ENCODE peak calls at places on chromosomes 16 and 17, in eight cellular contexts. H is A549, J is ovary, C is HepG2, F is stomach, G is tibial nerve, P is H1, X is transverse colon. Z is an unnamed sample.

GRCh38 chr16:56357765-56358322 is 67.5 kb downstream of the AMFR start:
- DNase-seq in H (no peak), X (peak), F (peak), P (peak), J (peak), C (peak), G (no peak), Z (peak)

GRCh38 chr16:31352344-31353115 is 2.4 kb upstream of the ITGAX start:
- DNase-seq in F (no peak), P (no peak), J (no peak), H (no peak), X (no peak), G (no peak), C (no peak), Z (peak)

GRCh38 chr16:70416748-70417616 is 21.9 kb downstream of the ST3GAL2 start:
- DNase-seq in J (no peak), F (no peak), G (no peak), H (no peak), P (no peak), X (peak), C (peak), Z (no peak)

GRCh38 chr17:51541215-51541614 is 280.9 kb downstream of the UTP18 start:
- DNase-seq in C (no peak), X (no peak), G (no peak), F (no peak), H (no peak), P (no peak), J (no peak), Z (no peak)

GRCh38 chr16:61814716-61815347 is 221.4 kb downstream of the CDH8 start:
- DNase-seq in J (no peak), C (no peak), P (no peak), F (no peak), H (no peak), X (no peak), G (no peak), Z (no peak)

GRCh38 chr17:62592305-62593099 is 35.0 kb upstream of the MRC2 start:
- DNase-seq in H (no peak), C (no peak), J (no peak), F (no peak), G (no peak), P (no peak), X (no peak), Z (no peak)

GRCh38 chr16:77739493-77739892 is 17.2 kb downstream of the NUDT7 start:
- DNase-seq in F (no peak), P (no peak), C (no peak), G (no peak), J (no peak), H (no peak), X (no peak), Z (no peak)

GRCh38 chr17:35214631-35215273 is 20.6 kb upstream of the SLC35G3 start:
- DNase-seq in J (no peak), P (no peak), F (no peak), C (no peak), X (no peak), G (no peak), H (no peak), Z (no peak)

GRCh38 chr17:48753794-48754499 is 25.4 kb upstream of the HOXB13 start:
- DNase-seq in G (no peak), P (no peak), H (no peak), F (no peak), C (no peak), J (no peak), X (no peak), Z (no peak)

GRCh38 chr17:67487506-67487905 is 110.4 kb downstream of the PITPNC1 start:
- DNase-seq in X (no peak), F (no peak), G (no peak), J (no peak), H (no peak), P (no peak), C (no peak), Z (no peak)

GRCh38 chr17:65290616-65291015 is 153.4 kb downstream of the RGS9 start:
- DNase-seq in C (no peak), F (peak), G (no peak), J (no peak), H (no peak), X (peak), P (no peak), Z (no peak)

GRCh38 chr16:78024159-78024558 is 1.8 kb downstream of the CLEC3A start:
- DNase-seq in F (no peak), X (no peak), G (no peak), C (no peak), P (no peak), H (no peak), J (no peak), Z (no peak)

GRCh38 chr17:68294196-68294555 is 2.9 kb downstream of the ARSG start:
- DNase-seq in J (no peak), P (no peak), G (no peak), H (no peak), F (no peak), X (no peak), C (no peak), Z (no peak)

GRCh38 chr17:42853004-42853403 is 2.0 kb downstream of the AOC3 start:
- DNase-seq in J (no peak), H (no peak), F (no peak), C (no peak), X (no peak), P (no peak), G (no peak), Z (peak)

GRCh38 chr16:57038151-57038550 is 48.8 kb downstream of the NLRC5 start:
- DNase-seq in X (no peak), P (no peak), J (no peak), H (no peak), G (no peak), F (no peak), C (no peak), Z (no peak)

GRCh38 chr16:280005-280421 is 378 bp upstream of the ARHGDIG start:
- DNase-seq in P (no peak), C (no peak), F (no peak), J (no peak), X (no peak), H (no peak), G (no peak), Z (no peak)

GRCh38 chr16:280552-280951 is at the start of gene ARHGDIG:
- DNase-seq in J (no peak), F (no peak), G (no peak), X (no peak), C (no peak), P (no peak), H (no peak), Z (no peak)

GRCh38 chr16:280991-281659 is 734 bp downstream of the ARHGDIG start:
- DNase-seq in X (no peak), H (no peak), C (no peak), J (no peak), P (no peak), G (no peak), F (no peak), Z (no peak)

GRCh38 chr16:279531-279930 is 860 bp upstream of the ARHGDIG start:
- DNase-seq in P (no peak), H (no peak), J (no peak), X (no peak), F (no peak), C (no peak), G (no peak), Z (no peak)

DNA sequence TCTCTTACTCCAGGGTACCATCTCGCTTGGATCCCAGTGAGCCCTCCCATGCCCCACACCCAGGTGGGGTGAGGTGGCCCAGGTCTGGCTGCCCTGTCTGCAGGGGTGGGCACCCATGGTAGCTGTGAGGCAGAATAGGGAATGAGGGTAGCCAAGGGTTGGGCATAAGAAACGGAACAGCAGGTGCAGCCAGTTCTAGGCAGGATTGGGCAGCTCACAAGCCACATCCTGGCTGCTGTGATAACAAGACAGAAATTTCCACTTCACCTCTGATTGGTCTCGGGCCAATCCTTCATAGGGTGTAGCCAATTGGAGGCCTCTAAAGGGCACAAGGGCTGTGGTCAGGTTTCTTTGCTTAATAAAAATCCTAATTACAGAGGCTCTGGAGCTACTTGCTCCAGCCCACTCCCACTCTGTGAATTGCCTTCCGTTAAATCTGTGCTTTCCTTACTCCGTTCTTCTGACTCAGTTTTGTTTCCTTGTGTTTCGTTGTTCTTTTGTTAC is 1.5 kb upstream of the ARHGDIG start:
- DNase-seq in G (no peak), H (no peak), C (peak), F (peak), X (no peak), P (no peak), J (no peak), Z (no peak)
- TF ChIP-seq EP300 in G (no peak), H (no peak), C (no peak), F (no peak), X (no peak), P (no peak), J (no peak), Z (no peak)

GRCh38 chr17:75645501-75645888 is 12.3 kb downstream of the SMIM5 start:
- DNase-seq in F (peak), X (peak), G (no peak), J (no peak), C (no peak), H (peak), P (no peak), Z (peak)
- TF ChIP-seq POLR2A in F (no peak), X (no peak), G (no peak), J (no peak), C (no peak), H (no peak), P (no peak), Z (no peak)

GRCh38 chr17:29155235-29155965 is 24.8 kb downstream of the MYO18A start:
- DNase-seq in C (peak), P (no peak), G (no peak), F (peak), H (peak), X (peak), J (no peak), Z (no peak)
- TF ChIP-seq EP300 in C (no peak), P (no peak), G (no peak), F (no peak), H (peak), X (no peak), J (no peak), Z (no peak)

GRCh38 chr17:70084476-70084875 is 9.5 kb downstream of the KCNJ16 start:
- DNase-seq in J (no peak), P (no peak), F (no peak), G (no peak), H (no peak), X (no peak), C (no peak), Z (no peak)
- TF ChIP-seq POLR2A in J (no peak), P (no peak), F (no peak), G (no peak), H (no peak), X (no peak), C (no peak), Z (no peak)

GRCh38 chr17:732788-733720 is 658 bp downstream of the TLCD3A start:
- DNase-seq in X (peak), G (no peak), P (peak), C (no peak), H (no peak), F (peak), J (peak), Z (peak)
- TF ChIP-seq EP300 in X (no peak), G (no peak), P (no peak), C (no peak), H (no peak), F (no peak), J (no peak), Z (no peak)

GRCh38 chr17:27533874-27534815 is 77.9 kb downstream of the KSR1 start:
- DNase-seq in P (no peak), G (no peak), X (peak), H (no peak), J (no peak), F (no peak), C (no peak), Z (peak)
- TF ChIP-seq POLR2A in P (no peak), G (no peak), X (no peak), H (no peak), J (no peak), F (no peak), C (no peak), Z (no peak)

GRCh38 chr17:28368306-28368831 is 1.7 kb downstream of the VTN start:
- DNase-seq in X (no peak), J (no peak), P (no peak), G (no peak), C (peak), F (no peak), H (no peak), Z (no peak)
- TF ChIP-seq EP300 in X (no peak), J (no peak), P (no peak), G (no peak), C (peak), F (no peak), H (no peak), Z (no peak)